ENCODE peak calls at places on chromosomes 1 and 21, in four cellular contexts. One of them, this sample, is unnamed.

GRCh38 chr1:86788300-86789206 is 84.2 kb downstream of the SH3GLB1 start:
- DNase-seq in effector CD8-positive, alpha-beta T cell: no peak
- DNase-seq in renal cortical epithelial cell: peak
- DNase-seq in stimulated activated CD8-positive, alpha-beta memory T cell treated with anti-CD3 and anti-CD28 coated beads, Interleukin-4, amount 100 ng/mL, for 1 hour: no peak
- DNase-seq in this sample: no peak

GRCh38 chr21:42429021-42429420 is 25.3 kb downstream of the UBASH3A start:
- DNase-seq in effector CD8-positive, alpha-beta T cell: no peak
- DNase-seq in renal cortical epithelial cell: no peak
- DNase-seq in stimulated activated CD8-positive, alpha-beta memory T cell treated with anti-CD3 and anti-CD28 coated beads, Interleukin-4, amount 100 ng/mL, for 1 hour: no peak
- DNase-seq in this sample: no peak

GRCh38 chr1:3899776-3900149 is 309 bp downstream of the C1orf174 start:
- DNase-seq in renal cortical epithelial cell: no peak
- DNase-seq in effector CD8-positive, alpha-beta T cell: peak
- DNase-seq in stimulated activated CD8-positive, alpha-beta memory T cell treated with anti-CD3 and anti-CD28 coated beads, Interleukin-4, amount 100 ng/mL, for 1 hour: no peak
- DNase-seq in this sample: no peak

GRCh38 chr1:152022521-152022920 is 14.3 kb downstream of the S100A11 start:
- DNase-seq in stimulated activated CD8-positive, alpha-beta memory T cell treated with anti-CD3 and anti-CD28 coated beads, Interleukin-4, amount 100 ng/mL, for 1 hour: no peak
- DNase-seq in renal cortical epithelial cell: no peak
- DNase-seq in effector CD8-positive, alpha-beta T cell: no peak
- DNase-seq in this sample: no peak

GRCh38 chr1:238485906-238486219 is 595.1 kb upstream of the ZP4 start:
- DNase-seq in renal cortical epithelial cell: peak
- DNase-seq in stimulated activated CD8-positive, alpha-beta memory T cell treated with anti-CD3 and anti-CD28 coated beads, Interleukin-4, amount 100 ng/mL, for 1 hour: no peak
- DNase-seq in effector CD8-positive, alpha-beta T cell: no peak
- DNase-seq in this sample: no peak

GRCh38 chr1:171742577-171742922 is 685 bp upstream of the VAMP4 start:
- DNase-seq in effector CD8-positive, alpha-beta T cell: no peak
- DNase-seq in renal cortical epithelial cell: no peak
- DNase-seq in stimulated activated CD8-positive, alpha-beta memory T cell treated with anti-CD3 and anti-CD28 coated beads, Interleukin-4, amount 100 ng/mL, for 1 hour: peak
- DNase-seq in this sample: no peak

GRCh38 chr1:225467193-225468020 is 39.6 kb upstream of the LBR start:
- DNase-seq in stimulated activated CD8-positive, alpha-beta memory T cell treated with anti-CD3 and anti-CD28 coated beads, Interleukin-4, amount 100 ng/mL, for 1 hour: peak
- DNase-seq in renal cortical epithelial cell: no peak
- DNase-seq in effector CD8-positive, alpha-beta T cell: peak
- DNase-seq in this sample: no peak

GRCh38 chr1:225977937-225978748 is 21.0 kb downstream of the SDE2 start:
- DNase-seq in stimulated activated CD8-positive, alpha-beta memory T cell treated with anti-CD3 and anti-CD28 coated beads, Interleukin-4, amount 100 ng/mL, for 1 hour: no peak
- DNase-seq in effector CD8-positive, alpha-beta T cell: no peak
- DNase-seq in renal cortical epithelial cell: no peak
- DNase-seq in this sample: no peak

GRCh38 chr1:220451541-220451940 is 76.4 kb upstream of the MARK1 start:
- DNase-seq in effector CD8-positive, alpha-beta T cell: no peak
- DNase-seq in stimulated activated CD8-positive, alpha-beta memory T cell treated with anti-CD3 and anti-CD28 coated beads, Interleukin-4, amount 100 ng/mL, for 1 hour: no peak
- DNase-seq in renal cortical epithelial cell: peak
- DNase-seq in this sample: no peak

GRCh38 chr1:196309386-196309785 is 298.9 kb downstream of the KCNT2 start:
- DNase-seq in stimulated activated CD8-positive, alpha-beta memory T cell treated with anti-CD3 and anti-CD28 coated beads, Interleukin-4, amount 100 ng/mL, for 1 hour: no peak
- DNase-seq in effector CD8-positive, alpha-beta T cell: no peak
- DNase-seq in renal cortical epithelial cell: peak
- DNase-seq in this sample: no peak

GRCh38 chr1:202571719-202572339 is 138.4 kb downstream of the SYT2 start:
- DNase-seq in renal cortical epithelial cell: no peak
- DNase-seq in effector CD8-positive, alpha-beta T cell: no peak
- DNase-seq in stimulated activated CD8-positive, alpha-beta memory T cell treated with anti-CD3 and anti-CD28 coated beads, Interleukin-4, amount 100 ng/mL, for 1 hour: no peak
- DNase-seq in this sample: no peak

GRCh38 chr1:19427087-19427781 is 58.1 kb downstream of the CAPZB start:
- DNase-seq in renal cortical epithelial cell: no peak
- DNase-seq in effector CD8-positive, alpha-beta T cell: no peak
- DNase-seq in stimulated activated CD8-positive, alpha-beta memory T cell treated with anti-CD3 and anti-CD28 coated beads, Interleukin-4, amount 100 ng/mL, for 1 hour: no peak
- DNase-seq in this sample: no peak

GRCh38 chr1:116496380-116496779 is 74.4 kb downstream of the CD58 start:
- DNase-seq in stimulated activated CD8-positive, alpha-beta memory T cell treated with anti-CD3 and anti-CD28 coated beads, Interleukin-4, amount 100 ng/mL, for 1 hour: no peak
- DNase-seq in effector CD8-positive, alpha-beta T cell: no peak
- DNase-seq in renal cortical epithelial cell: peak
- DNase-seq in this sample: no peak

GRCh38 chr1:155277070-155277895 is at the start of gene HCN3:
- DNase-seq in effector CD8-positive, alpha-beta T cell: peak
- DNase-seq in renal cortical epithelial cell: peak
- DNase-seq in stimulated activated CD8-positive, alpha-beta memory T cell treated with anti-CD3 and anti-CD28 coated beads, Interleukin-4, amount 100 ng/mL, for 1 hour: peak
- DNase-seq in this sample: peak

GRCh38 chr1:10652626-10653025 is 143.8 kb downstream of the CASZ1 start:
- DNase-seq in stimulated activated CD8-positive, alpha-beta memory T cell treated with anti-CD3 and anti-CD28 coated beads, Interleukin-4, amount 100 ng/mL, for 1 hour: no peak
- DNase-seq in effector CD8-positive, alpha-beta T cell: no peak
- DNase-seq in renal cortical epithelial cell: no peak
- DNase-seq in this sample: no peak

GRCh38 chr21:37450385-37451044 is 83.9 kb downstream of the DYRK1A start:
- DNase-seq in effector CD8-positive, alpha-beta T cell: no peak
- DNase-seq in renal cortical epithelial cell: peak
- DNase-seq in stimulated activated CD8-positive, alpha-beta memory T cell treated with anti-CD3 and anti-CD28 coated beads, Interleukin-4, amount 100 ng/mL, for 1 hour: no peak
- DNase-seq in this sample: no peak

This sample was measured in NCI-H1930.